ENCODE peak calls at places on chromosomes 6 and 20, in seven cellular contexts. Q is trophoblast cell, U is endodermal cell, G is fibroblast of lung, B is lower lobe of right lung, H is psoas muscle, M is heart right ventricle. A is an unnamed sample. For H3K4me1, the result is how much of the 10 kb centered on the place peaks cover.

GRCh38 chr20:3738109-3739053 is 5.9 kb downstream of the HSPA12B start:
- DNase-seq in Q (no peak), U (no peak), G (no peak), B (no peak), H (no peak), M (no peak), A (no peak)

GRCh38 chr6:35077006-35077712 is 64.0 kb downstream of the TCP11 start:
- DNase-seq in Q (no peak), U (no peak), G (no peak), B (no peak), H (no peak), M (no peak), A (no peak)

GRCh38 chr6:126720326-126720725 is 380.4 kb downstream of the CENPW start:
- DNase-seq in Q (no peak), U (no peak), G (peak), B (no peak), H (no peak), M (no peak), A (no peak)

GRCh38 chr20:63315982-63316491 is 23.1 kb downstream of the COL20A1 start:
- DNase-seq in Q (no peak), U (no peak), G (no peak), B (peak), H (peak), M (no peak), A (peak)

GRCh38 chr6:99613705-99614429 is 7.2 kb downstream of the PRDM13 start:
- DNase-seq in Q (peak), U (peak), G (no peak), B (peak), H (peak), M (no peak), A (no peak)

GRCh38 chr6:1145756-1146218 is 166.1 kb upstream of the FOXQ1 start:
- DNase-seq in Q (no peak), U (no peak), G (no peak), B (no peak), H (no peak), M (no peak), A (no peak)

GRCh38 chr20:12453711-12454110 is 536.0 kb downstream of the BTBD3 start:
- DNase-seq in Q (peak), U (no peak), G (no peak), B (no peak), H (no peak), M (no peak), A (no peak)

GRCh38 chr6:74268821-74269600 is 573.0 kb downstream of the CD109 start:
- DNase-seq in Q (no peak), U (no peak), G (peak), B (no peak), H (no peak), M (no peak), A (no peak)

GRCh38 chr6:6781172-6781876 is 192.8 kb downstream of the LY86 start:
- DNase-seq in Q (no peak), U (no peak), G (peak), B (no peak), H (peak), M (peak), A (peak)

GRCh38 chr6:162125659-162126058 is 601.9 kb downstream of the PRKN start:
- DNase-seq in Q (no peak), U (no peak), G (no peak), B (no peak), H (no peak), M (no peak), A (no peak)

GRCh38 chr6:139474145-139475108 is 100.0 kb upstream of the CITED2 start:
- DNase-seq in Q (peak), U (peak), G (peak), B (no peak), H (no peak), M (peak), A (no peak)

GRCh38 chr20:47727909-47728361 is 57.3 kb downstream of the SULF2 start:
- DNase-seq in Q (no peak), U (no peak), G (no peak), B (no peak), H (no peak), M (no peak), A (no peak)

GRCh38 chr6:45072673-45073072 is 255.5 kb upstream of the RUNX2 start:
- DNase-seq in Q (no peak), U (no peak), G (no peak), B (no peak), H (no peak), M (no peak), A (no peak)

GRCh38 chr6:71238351-71238750 is 50.3 kb upstream of the OGFRL1 start:
- DNase-seq in Q (no peak), U (no peak), G (peak), B (no peak), H (no peak), M (no peak), A (no peak)

GRCh38 chr6:76275746-76276145 is 203.3 kb upstream of the IMPG1 start:
- DNase-seq in Q (no peak), U (peak), G (no peak), B (no peak), H (no peak), M (no peak), A (no peak)

GRCh38 chr6:42428326-42429041 is 23.2 kb downstream of the TRERF1 start:
- DNase-seq in Q (no peak), U (no peak), G (peak), B (no peak), H (peak), M (peak), A (no peak)

GRCh38 chr20:44448753-44449546 is 26.7 kb upstream of the TTPAL start:
- DNase-seq in Q (no peak), U (peak), G (no peak), B (no peak), H (no peak), M (no peak), A (no peak)

GRCh38 chr20:46144626-46145025 is 26.5 kb downstream of the CD40 start:
- DNase-seq in Q (no peak), U (no peak), G (no peak), B (no peak), H (no peak), M (no peak), A (no peak)

GRCh38 chr20:4091332-4092135 is 76.2 kb upstream of the RNF24 start:
- DNase-seq in Q (peak), U (peak), G (peak), B (peak), H (peak), M (peak), A (no peak)

GRCh38 chr20:59780494-59781185 is 152.8 kb downstream of the SYCP2 start:
- DNase-seq in Q (no peak), U (no peak), G (no peak), B (no peak), H (no peak), M (no peak), A (peak)

GRCh38 chr20:17664025-17664638 is 17.9 kb downstream of the RRBP1 start:
- DNase-seq in Q (no peak), U (no peak), G (no peak), B (no peak), H (no peak), M (no peak), A (peak)

GRCh38 chr20:20368414-20369352 is 779 bp downstream of the INSM1 start:
- DNase-seq in Q (no peak), U (peak), G (no peak), B (no peak), H (no peak), M (no peak), A (no peak)

GRCh38 chr6:113829702-113830058 is 27.5 kb upstream of the MARCKS start:
- DNase-seq in Q (no peak), U (no peak), G (no peak), B (no peak), H (no peak), M (no peak), A (no peak)

GRCh38 chr6:9025796-9026195 is 590.5 kb upstream of the SLC35B3 start:
- DNase-seq in Q (peak), U (no peak), G (no peak), B (no peak), H (no peak), M (no peak), A (no peak)

GRCh38 chr6:169589293-169589692 is 112.5 kb downstream of the WDR27 start:
- DNase-seq in Q (no peak), U (no peak), G (no peak), B (no peak), H (no peak), M (no peak), A (no peak)
- H3K4me1 ChIP-seq in Q (under half), U (under half), G (under half), B (under half), H (under half), M (under half), A (under half)

DNA sequence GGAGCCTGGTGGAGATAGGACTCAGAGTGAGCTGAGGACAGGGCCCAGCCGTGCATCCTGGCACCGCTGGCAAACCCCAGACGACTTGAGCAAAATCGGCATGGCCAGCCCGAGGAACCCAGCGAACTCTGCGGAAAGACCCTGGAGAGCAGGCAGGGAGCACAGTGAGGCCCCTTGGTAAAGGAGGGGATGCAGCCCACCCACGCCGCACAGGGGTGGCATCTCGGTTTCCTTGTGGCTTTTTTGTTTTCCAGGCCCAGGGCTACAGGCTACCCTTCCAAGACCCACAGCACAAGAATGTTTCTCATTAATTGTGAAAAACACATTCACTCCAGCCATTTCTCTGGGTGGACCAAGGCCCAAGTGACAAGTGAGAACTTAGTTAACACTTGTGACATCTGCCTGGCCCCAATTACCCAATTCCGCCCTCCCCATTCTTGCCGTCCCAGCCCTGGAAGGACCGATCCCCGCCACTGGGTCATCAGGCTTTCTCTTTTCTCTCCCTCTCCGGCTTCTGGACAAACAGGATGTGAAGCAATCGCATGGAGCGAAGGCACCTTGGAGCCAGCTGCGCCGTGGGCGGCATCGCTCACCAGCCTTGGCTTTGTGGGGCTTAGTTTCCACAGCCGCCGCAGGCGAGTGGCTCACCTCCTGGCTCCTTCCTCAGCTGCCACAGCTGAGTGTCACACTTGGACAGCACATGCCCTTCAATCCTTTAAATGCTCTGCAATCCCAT is 71.2 kb downstream of the BMP7 start:
- DNase-seq in Q (peak), U (no peak), G (no peak), B (no peak), H (peak), M (no peak), A (no peak)
- H3K27ac ChIP-seq in Q (no peak), U (no peak), G (no peak), B (no peak), H (no peak), M (no peak), A (no peak)

GRCh38 chr6:56913276-56914138 is 41.4 kb upstream of the BEND6 start:
- DNase-seq in Q (no peak), U (no peak), G (peak), B (no peak), H (no peak), M (no peak), A (no peak)
- H3K4me1 ChIP-seq in Q (under half), U (under half), G (under half), B (under half), H (under half), M (under half), A (under half)

GRCh38 chr6:106913676-106914280 is 60.8 kb downstream of the CD24 start:
- DNase-seq in Q (peak), U (peak), G (no peak), B (no peak), H (no peak), M (no peak), A (no peak)

GRCh38 chr6:106913111-106913510 is 61.4 kb downstream of the CD24 start:
- DNase-seq in Q (peak), U (no peak), G (no peak), B (no peak), H (no peak), M (no peak), A (no peak)

GRCh38 chr6:106908386-106908840 is 66.1 kb downstream of the CD24 start:
- DNase-seq in Q (no peak), U (no peak), G (no peak), B (no peak), H (no peak), M (no peak), A (no peak)

GRCh38 chr6:106907754-106908153 is 66.8 kb downstream of the CD24 start:
- DNase-seq in Q (no peak), U (no peak), G (no peak), B (no peak), H (no peak), M (no peak), A (no peak)

GRCh38 chr6:106910999-106911949 is 63.3 kb downstream of the CD24 start:
- DNase-seq in Q (no peak), U (no peak), G (no peak), B (no peak), H (no peak), M (no peak), A (no peak)
- H3K27ac ChIP-seq in Q (no peak), U (no peak), G (no peak), B (no peak), H (no peak), M (no peak), A (no peak)

DNA sequence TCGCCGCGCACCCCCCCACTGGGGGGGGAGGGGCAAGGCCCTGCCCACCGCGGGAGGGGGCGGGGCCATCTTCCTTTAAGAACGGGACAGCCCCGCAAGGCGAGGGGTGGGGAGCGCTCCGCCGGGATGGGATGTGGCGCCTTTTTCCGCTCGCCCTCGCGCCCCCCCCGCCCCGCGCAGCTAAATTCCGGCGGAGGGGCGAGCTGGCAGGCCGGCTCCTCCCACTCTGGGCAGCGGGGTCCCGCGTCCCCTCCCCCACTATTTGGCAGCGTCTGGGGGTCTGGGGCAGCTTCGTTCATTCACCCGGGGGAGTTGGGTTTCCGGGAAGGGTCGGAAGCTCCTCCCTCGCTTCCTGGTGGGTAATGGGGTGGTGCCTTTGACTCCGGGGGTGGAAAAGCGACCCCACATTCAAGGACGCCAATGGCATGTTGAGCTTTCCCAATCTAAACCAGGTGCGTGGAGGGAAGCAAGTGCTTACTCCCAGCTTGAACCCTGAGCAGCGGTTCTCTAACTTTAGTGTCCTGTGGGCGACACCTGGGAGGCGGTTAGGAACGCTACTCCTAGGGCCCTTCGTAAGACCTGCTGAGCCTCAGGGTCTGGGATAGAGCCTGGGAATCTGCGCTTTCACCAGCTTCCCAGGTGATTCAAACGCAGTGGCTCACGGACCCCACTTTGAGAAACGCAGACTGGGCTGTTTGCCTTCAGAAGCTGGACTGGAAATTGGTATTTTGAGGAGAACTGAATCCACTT is 927 bp downstream of the ASXL1 start:
- DNase-seq in Q (peak), U (peak), G (peak), B (peak), H (peak), M (peak), A (peak)
- H3K4me1 ChIP-seq in Q (under half), U (under half), G (under half), B (half or more), H (under half), M (under half), A (under half)

DNA sequence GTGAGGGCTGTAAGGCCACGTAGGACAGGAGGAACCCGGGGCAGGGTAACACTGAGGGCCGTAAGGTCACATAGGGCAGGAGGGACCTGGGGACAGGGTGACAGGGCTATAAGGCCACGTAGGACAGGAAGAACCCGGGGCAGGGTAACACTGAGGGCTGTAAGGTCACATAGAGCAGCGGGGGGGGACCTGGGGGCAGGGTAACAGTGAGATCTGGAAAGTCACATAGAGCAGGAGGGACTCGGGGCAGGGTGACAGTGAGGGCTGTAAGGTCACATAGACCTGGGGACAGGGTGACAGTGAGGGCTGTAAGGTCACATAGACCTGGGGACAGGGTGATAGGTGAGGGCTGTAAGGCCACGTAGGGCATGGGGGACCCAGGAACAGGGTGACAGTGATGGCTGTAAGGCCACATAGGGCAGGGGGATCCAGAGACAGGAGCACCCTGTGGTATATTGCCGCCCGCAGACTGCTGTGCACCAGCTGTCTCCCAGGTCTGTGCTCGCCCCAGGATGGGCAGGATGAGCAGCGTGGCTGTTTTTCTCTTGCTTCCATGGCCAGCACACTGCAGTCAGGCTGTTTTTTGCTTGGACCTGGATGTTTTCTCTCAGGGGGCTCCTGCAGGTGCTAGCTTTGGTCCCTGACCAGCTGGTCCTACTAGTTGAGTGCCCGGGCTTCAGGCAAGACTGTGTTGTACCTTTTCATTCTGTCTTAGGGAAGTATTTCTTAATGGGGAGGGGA is 55.7 kb downstream of the SYTL3 start:
- DNase-seq in Q (no peak), U (peak), G (no peak), B (no peak), H (no peak), M (no peak), A (peak)
- H3K27ac ChIP-seq in Q (no peak), U (no peak), G (no peak), B (peak), H (no peak), M (peak), A (peak)

GRCh38 chr6:137427670-137428290 is 66.4 kb downstream of the OLIG3 start:
- DNase-seq in Q (no peak), U (no peak), G (no peak), B (no peak), H (no peak), M (no peak), A (no peak)

GRCh38 chr6:137423444-137424168 is 70.6 kb downstream of the OLIG3 start:
- DNase-seq in Q (no peak), U (peak), G (no peak), B (no peak), H (no peak), M (no peak), A (no peak)

GRCh38 chr6:137426007-137426689 is 68.0 kb downstream of the OLIG3 start:
- DNase-seq in Q (no peak), U (no peak), G (no peak), B (no peak), H (no peak), M (no peak), A (no peak)

GRCh38 chr6:137424243-137424642 is 70.0 kb downstream of the OLIG3 start:
- DNase-seq in Q (no peak), U (no peak), G (no peak), B (no peak), H (no peak), M (no peak), A (no peak)
- H3K4me1 ChIP-seq in Q (under half), U (under half), G (under half), B (under half), H (under half), M (under half), A (under half)

DNA sequence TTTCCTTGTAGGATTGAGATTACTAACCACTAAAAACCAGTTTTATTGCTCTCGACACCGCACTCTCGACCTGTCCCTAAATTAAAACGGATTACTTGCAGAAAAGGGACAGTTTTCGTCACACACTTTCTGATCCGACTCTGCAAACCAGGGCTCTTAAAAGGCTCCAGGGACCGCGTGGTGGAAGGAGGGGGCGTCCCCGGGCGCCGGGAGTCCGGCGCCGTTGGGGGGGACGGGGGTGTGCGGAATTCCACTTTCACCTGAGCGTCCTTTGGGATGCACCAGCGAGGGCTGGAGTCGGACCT is 695 bp downstream of the MAK start:
- DNase-seq in Q (no peak), U (no peak), G (no peak), B (no peak), H (no peak), M (peak), A (no peak)
- H3K27ac ChIP-seq in Q (no peak), U (peak), G (no peak), B (peak), H (no peak), M (peak), A (peak)

GRCh38 chr6:33785766-33786165 is 3.2 kb downstream of the LEMD2 start:
- DNase-seq in Q (peak), U (no peak), G (no peak), B (no peak), H (no peak), M (no peak), A (no peak)
- H3K4me1 ChIP-seq in Q (under half), U (under half), G (under half), B (under half), H (under half), M (under half), A (under half)

DNA sequence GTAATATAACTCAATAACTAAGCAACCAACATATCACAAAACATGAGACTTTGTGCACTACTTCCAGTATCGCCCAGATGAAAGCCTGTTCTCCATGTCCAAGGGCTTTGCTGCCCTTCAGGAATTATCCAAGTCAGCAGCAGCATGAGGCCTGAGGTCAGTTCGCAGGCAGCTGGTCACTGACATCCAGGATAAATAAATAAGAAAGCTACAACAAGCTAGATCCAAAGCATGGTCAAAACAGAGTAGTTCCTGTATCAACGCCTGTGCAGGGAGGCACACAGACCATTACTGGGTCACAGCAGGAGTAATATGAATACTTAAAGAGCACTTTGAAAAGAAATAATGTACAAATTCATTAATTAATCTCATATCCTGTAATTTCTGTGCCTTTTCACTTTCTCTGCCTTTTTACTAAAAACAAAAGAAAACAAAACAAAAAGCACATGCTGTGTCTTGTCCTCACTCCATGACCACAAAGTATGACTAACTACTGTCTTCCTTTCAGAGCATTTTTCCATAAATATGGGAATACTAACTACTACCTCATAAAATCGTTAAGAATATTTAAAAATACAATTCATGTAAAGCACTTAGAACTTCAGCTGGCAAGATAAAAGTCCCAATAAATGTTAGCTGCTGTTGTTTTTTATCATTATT is 374.9 kb upstream of the IRAK1BP1 start:
- DNase-seq in Q (no peak), U (no peak), G (no peak), B (no peak), H (no peak), M (no peak), A (no peak)
- H3K27ac ChIP-seq in Q (no peak), U (no peak), G (no peak), B (no peak), H (no peak), M (no peak), A (no peak)

A was measured in tibial artery.